ENCODE peak calls at places on chromosomes 4 and X, in eight cellular contexts. One of them, this sample, is unnamed.

GRCh38 chrX:17552251-17552650 is 177.3 kb downstream of the NHS start:
- DNase-seq in HFFc6: no peak
- DNase-seq in T-cell: no peak
- DNase-seq in Kasumi-1: no peak
- DNase-seq in stimulated activated naive CD4-positive, alpha-beta T cell: no peak
- DNase-seq in LoVo: no peak
- DNase-seq in mesothelial cell of epicardium: no peak
- DNase-seq in memory B cell: no peak
- DNase-seq in this sample: no peak

GRCh38 chrX:154371771-154372300 is 2.6 kb downstream of the FLNA start:
- DNase-seq in Kasumi-1: peak; percentile 35
- DNase-seq in LoVo: no peak
- DNase-seq in HFFc6: no peak
- DNase-seq in mesothelial cell of epicardium: no peak
- DNase-seq in T-cell: no peak
- DNase-seq in stimulated activated naive CD4-positive, alpha-beta T cell: no peak
- DNase-seq in memory B cell: no peak
- DNase-seq in this sample: no peak

GRCh38 chrX:149516604-149517003 is 11.5 kb upstream of the IDS start:
- DNase-seq in HFFc6: no peak
- DNase-seq in memory B cell: no peak
- DNase-seq in stimulated activated naive CD4-positive, alpha-beta T cell: no peak
- DNase-seq in Kasumi-1: no peak
- DNase-seq in mesothelial cell of epicardium: no peak
- DNase-seq in T-cell: no peak
- DNase-seq in LoVo: no peak
- DNase-seq in this sample: no peak

GRCh38 chr4:182213024-182213423 is 30.2 kb upstream of the TENM3 start:
- DNase-seq in memory B cell: no peak
- DNase-seq in T-cell: no peak
- DNase-seq in LoVo: no peak
- DNase-seq in HFFc6: peak; percentile 12
- DNase-seq in stimulated activated naive CD4-positive, alpha-beta T cell: no peak
- DNase-seq in mesothelial cell of epicardium: no peak
- DNase-seq in Kasumi-1: no peak
- DNase-seq in this sample: no peak

GRCh38 chr4:11487876-11488545 is 59.3 kb upstream of the HS3ST1 start:
- DNase-seq in LoVo: peak; percentile 71
- DNase-seq in stimulated activated naive CD4-positive, alpha-beta T cell: no peak
- DNase-seq in HFFc6: no peak
- DNase-seq in Kasumi-1: no peak
- DNase-seq in memory B cell: no peak
- DNase-seq in T-cell: no peak
- DNase-seq in mesothelial cell of epicardium: no peak
- DNase-seq in this sample: no peak

GRCh38 chrX:40871385-40872082 is 136.2 kb upstream of the MED14 start:
- DNase-seq in LoVo: no peak
- DNase-seq in HFFc6: no peak
- DNase-seq in T-cell: no peak
- DNase-seq in stimulated activated naive CD4-positive, alpha-beta T cell: no peak
- DNase-seq in memory B cell: no peak
- DNase-seq in mesothelial cell of epicardium: no peak
- DNase-seq in Kasumi-1: no peak
- DNase-seq in this sample: no peak

GRCh38 chr4:48985976-48986653 is at the start of gene CWH43:
- DNase-seq in stimulated activated naive CD4-positive, alpha-beta T cell: no peak
- DNase-seq in HFFc6: no peak
- DNase-seq in Kasumi-1: no peak
- DNase-seq in LoVo: no peak
- DNase-seq in memory B cell: no peak
- DNase-seq in mesothelial cell of epicardium: no peak
- DNase-seq in T-cell: no peak
- DNase-seq in this sample: no peak

GRCh38 chrX:14776901-14777300 is 96.0 kb downstream of the FANCB start:
- DNase-seq in T-cell: no peak
- DNase-seq in mesothelial cell of epicardium: no peak
- DNase-seq in memory B cell: no peak
- DNase-seq in HFFc6: no peak
- DNase-seq in stimulated activated naive CD4-positive, alpha-beta T cell: no peak
- DNase-seq in Kasumi-1: no peak
- DNase-seq in LoVo: no peak
- DNase-seq in this sample: no peak

This sample was measured in GM12892.